ENCODE peak calls at places on chromosomes 2 and 18, in eight cellular contexts. H is iris pigment epithelial cell, O is activated T-cell treated with anti-CD3 and anti-CD28 coated beads for 24 hours, V is aorta, G is astrocyte of the spinal cord, S is fibroblast of lung, F is pons, D is D341Med. Z is an unnamed sample.

GRCh38 chr2:55947759-55948158 is 24.2 kb upstream of the EFEMP1 start:
- DNase-seq in H (peak; percentile 38), O (no peak), V (no peak), G (no peak), S (peak; percentile 23), F (no peak), D (no peak), Z (no peak)

GRCh38 chr2:215931256-215931903 is 82.0 kb downstream of the MREG start:
- DNase-seq in H (peak; percentile 83), O (peak; percentile 46), V (peak; percentile 51), G (peak; percentile 85), S (peak; percentile 68), F (peak; percentile 88), D (peak; percentile 68), Z (peak; percentile 84)

GRCh38 chr2:170155022-170155722 is 22.8 kb upstream of the MYO3B start:
- DNase-seq in H (peak; percentile 49), O (no peak), V (no peak), G (peak; percentile 72), S (peak; percentile 51), F (no peak), D (peak; percentile 72), Z (peak; percentile 61)

GRCh38 chr2:120510751-120511395 is 164.9 kb downstream of the INHBB start:
- DNase-seq in H (no peak), O (no peak), V (no peak), G (no peak), S (no peak), F (no peak), D (no peak), Z (no peak)

GRCh38 chr18:24964213-24964612 is 387.8 kb downstream of the ZNF521 start:
- DNase-seq in H (no peak), O (no peak), V (no peak), G (no peak), S (no peak), F (no peak), D (no peak), Z (no peak)

GRCh38 chr2:50895058-50895457 is 136.9 kb downstream of the NRXN1 start:
- DNase-seq in H (no peak), O (no peak), V (no peak), G (peak; percentile 5), S (peak; percentile 81), F (no peak), D (no peak), Z (no peak)

GRCh38 chr2:9765611-9766531 is 77.4 kb upstream of the TAF1B start:
- DNase-seq in H (no peak), O (no peak), V (no peak), G (no peak), S (no peak), F (no peak), D (no peak), Z (no peak)

GRCh38 chr2:157489981-157490380 is 46.1 kb upstream of the CYTIP start:
- DNase-seq in H (no peak), O (no peak), V (no peak), G (no peak), S (no peak), F (no peak), D (no peak), Z (no peak)

GRCh38 chr2:236644502-236644911 is 74.9 kb downstream of the ACKR3 start:
- DNase-seq in H (no peak), O (no peak), V (peak; percentile 9), G (no peak), S (no peak), F (no peak), D (no peak), Z (no peak)

GRCh38 chr18:77765468-77765867 is 515.8 kb downstream of the GALR1 start:
- DNase-seq in H (peak; percentile 6), O (no peak), V (no peak), G (peak; percentile 2), S (peak; percentile 0), F (peak; percentile 59), D (no peak), Z (no peak)

GRCh38 chr2:167181134-167181533 is 292.9 kb downstream of the XIRP2 start:
- DNase-seq in H (peak; percentile 74), O (no peak), V (no peak), G (peak; percentile 71), S (peak; percentile 81), F (no peak), D (no peak), Z (no peak)

GRCh38 chr2:219688560-219689445 is 61.4 kb downstream of the SLC4A3 start:
- DNase-seq in H (peak; percentile 87), O (no peak), V (peak; percentile 76), G (peak; percentile 86), S (peak; percentile 96), F (no peak), D (no peak), Z (peak; percentile 80)

GRCh38 chr18:12307871-12308385 is at the start of gene TUBB6:
- DNase-seq in H (peak; percentile 86), O (peak; percentile 18), V (peak; percentile 84), G (peak; percentile 78), S (peak; percentile 84), F (no peak), D (peak; percentile 99), Z (peak; percentile 88)

GRCh38 chr2:41381701-41382100 is 666.1 kb upstream of the PKDCC start:
- DNase-seq in H (no peak), O (no peak), V (no peak), G (no peak), S (no peak), F (no peak), D (no peak), Z (no peak)

GRCh38 chr2:127104881-127105655 is 1.9 kb downstream of the BIN1 start:
- DNase-seq in H (no peak), O (no peak), V (peak; percentile 42), G (no peak), S (no peak), F (no peak), D (no peak), Z (peak; percentile 51)

GRCh38 chr2:80086831-80087230 is 217.7 kb downstream of the LRRTM1 start:
- DNase-seq in H (peak; percentile 81), O (no peak), V (no peak), G (peak; percentile 40), S (peak; percentile 66), F (no peak), D (peak; percentile 14), Z (peak; percentile 81)

GRCh38 chr18:57002627-57003026 is 144.3 kb upstream of the BOD1L2 start:
- DNase-seq in H (peak; percentile 12), O (no peak), V (no peak), G (no peak), S (no peak), F (no peak), D (no peak), Z (no peak)

GRCh38 chr2:195124391-195125079 is 532.5 kb upstream of the SLC39A10 start:
- DNase-seq in H (no peak), O (no peak), V (no peak), G (no peak), S (no peak), F (no peak), D (no peak), Z (no peak)

GRCh38 chr18:75240433-75240832 is 29.8 kb downstream of the TSHZ1 start:
- DNase-seq in H (no peak), O (no peak), V (no peak), G (no peak), S (no peak), F (no peak), D (no peak), Z (no peak)

GRCh38 chr18:28523758-28524475 is 347.0 kb upstream of the CDH2 start:
- DNase-seq in H (no peak), O (no peak), V (no peak), G (no peak), S (no peak), F (no peak), D (no peak), Z (no peak)

GRCh38 chr2:205754924-205755321 is 72.6 kb downstream of the NRP2 start:
- DNase-seq in H (peak; percentile 71), O (no peak), V (no peak), G (peak; percentile 75), S (peak; percentile 80), F (no peak), D (no peak), Z (peak; percentile 47)